ENCODE peak calls at places on chromosomes 13 and 19, in nine cellular contexts. G is CD8-positive, alpha-beta memory T cell; Y is MV-4-11; N is lower leg skin; H is mesendoderm; B is frontal cortex; U is PC-3; V is stimulated activated CD4-positive, alpha-beta T cell treated with anti-CD3 and anti-CD28 coated beads, TNF-alpha, amount 100 ng/mL, for 4 hours; R is aorta. X is an unnamed sample.

GRCh38 chr19:30448386-30449130 is 76.4 kb downstream of the ZNF536 start:
- DNase-seq in N (no peak), Y (no peak), V (no peak), R (no peak), G (no peak), U (no peak), B (no peak), H (no peak), X (no peak)

GRCh38 chr19:35204799-35205732 is 23.5 kb downstream of the FAM187B start:
- DNase-seq in N (no peak), H (no peak), G (no peak), V (no peak), B (no peak), R (peak; percentile 61), Y (peak; percentile 87), U (no peak), X (no peak)

GRCh38 chr13:111166882-111167281 is 51.8 kb downstream of the ARHGEF7 start:
- DNase-seq in B (no peak), V (no peak), H (no peak), R (no peak), Y (no peak), G (no peak), U (no peak), N (no peak), X (no peak)

GRCh38 chr19:38736413-38737280 is 7.6 kb downstream of the CAPN12 start:
- DNase-seq in H (peak; percentile 87), B (no peak), V (peak; percentile 65), N (peak; percentile 45), G (peak; percentile 57), U (peak; percentile 65), Y (no peak), R (no peak), X (peak; percentile 83)

GRCh38 chr19:46355234-46355990 is 8.5 kb downstream of the PPP5C start:
- DNase-seq in Y (no peak), B (no peak), U (no peak), G (no peak), V (no peak), N (no peak), H (peak; percentile 44), R (peak; percentile 36), X (no peak)

GRCh38 chr19:40663712-40664692 is 26.4 kb downstream of the NUMBL start:
- DNase-seq in U (peak; percentile 26), R (no peak), N (no peak), G (no peak), B (peak; percentile 55), H (peak; percentile 45), V (no peak), Y (no peak), X (no peak)

GRCh38 chr13:83450586-83450985 is 431.7 kb downstream of the SLITRK1 start:
- DNase-seq in N (no peak), H (peak; percentile 42), U (no peak), Y (no peak), B (no peak), G (no peak), V (no peak), R (no peak), X (no peak)

GRCh38 chr13:110912651-110913051 is 2.2 kb downstream of the ANKRD10 start:
- DNase-seq in R (no peak), N (no peak), G (no peak), H (peak; percentile 22), U (peak; percentile 35), V (no peak), B (peak; percentile 25), Y (peak; percentile 44), X (no peak)

GRCh38 chr19:13060233-13060963 is 42.3 kb downstream of the LYL1 start:
- DNase-seq in U (no peak), B (no peak), N (no peak), R (peak; percentile 81), Y (no peak), H (no peak), V (no peak), G (no peak), X (no peak)

GRCh38 chr13:51681037-51681678 is 96.9 kb downstream of the WDFY2 start:
- DNase-seq in Y (peak; percentile 51), B (no peak), V (no peak), R (no peak), U (peak; percentile 91), H (no peak), G (no peak), N (no peak), X (no peak)

GRCh38 chr19:28482221-28482620 is 730.7 kb downstream of the UQCRFS1 start:
- DNase-seq in U (no peak), G (no peak), Y (no peak), N (no peak), V (no peak), H (peak; percentile 66), B (no peak), R (no peak), X (no peak)

GRCh38 chr19:47122359-47123335 is 8.0 kb upstream of the SAE1 start:
- DNase-seq in H (no peak), G (no peak), U (peak; percentile 69), B (no peak), Y (no peak), V (no peak), R (no peak), N (no peak), X (no peak)

GRCh38 chr13:90999401-90999800 is 348.1 kb upstream of the MIR17HG start:
- DNase-seq in H (no peak), B (no peak), G (no peak), U (no peak), R (no peak), Y (no peak), N (no peak), V (no peak), X (no peak)

GRCh38 chr19:45809643-45810159 is 5.4 kb downstream of the RSPH6A start:
- DNase-seq in G (no peak), N (no peak), R (no peak), Y (peak; percentile 77), B (no peak), H (peak; percentile 51), U (peak; percentile 58), V (no peak), X (no peak)

X was measured in lung.